ENCODE peak calls at places on chromosomes 2 and 18, in four cellular contexts. X, K, H and A are unnamed samples.

GRCh38 chr2:101399001-101399794 is 11.9 kb upstream of the CREG2 start:
- DNase-seq in X (no peak), K (no peak), H (no peak), A (no peak)

GRCh38 chr2:60820416-60821132 is 60.8 kb upstream of the REL start:
- DNase-seq in X (no peak), K (no peak), H (no peak), A (no peak)

GRCh38 chr2:38791747-38792146 is 13.7 kb downstream of the GEMIN6 start:
- DNase-seq in X (no peak), K (no peak), H (no peak), A (no peak)

GRCh38 chr18:8433323-8433722 is 175.9 kb upstream of the RAB12 start:
- DNase-seq in X (no peak), K (no peak), H (no peak), A (no peak)

GRCh38 chr2:133894429-133894828 is 326.2 kb upstream of the NCKAP5 start:
- DNase-seq in X (no peak), K (no peak), H (no peak), A (no peak)

GRCh38 chr2:179336782-179337534 is 72.3 kb upstream of the SESTD1 start:
- DNase-seq in X (no peak), K (no peak), H (peak), A (no peak)

GRCh38 chr2:159854485-159854884 is 56.5 kb upstream of the CD302 start:
- DNase-seq in X (no peak), K (no peak), H (no peak), A (no peak)

GRCh38 chr2:2656046-2656715 is 325.1 kb upstream of the MYT1L start:
- DNase-seq in X (no peak), K (no peak), H (no peak), A (no peak)

GRCh38 chr2:160322320-160322719 is 122.2 kb upstream of the ITGB6 start:
- DNase-seq in X (no peak), K (no peak), H (no peak), A (no peak)

GRCh38 chr2:96527990-96528679 is 8.4 kb upstream of the ARID5A start:
- DNase-seq in X (no peak), K (peak), H (peak), A (no peak)

GRCh38 chr2:149741646-149742045 is 154.1 kb upstream of the MMADHC start:
- DNase-seq in X (no peak), K (no peak), H (peak), A (peak)

GRCh38 chr2:101616411-101616810 is 81.1 kb upstream of the MAP4K4 start:
- DNase-seq in X (no peak), K (peak), H (peak), A (no peak)

GRCh38 chr18:8657873-8658521 is 47.4 kb upstream of the MTCL1 start:
- DNase-seq in X (no peak), K (no peak), H (peak), A (no peak)

GRCh38 chr18:12283256-12283655 is 24.8 kb upstream of the TUBB6 start:
- DNase-seq in X (no peak), K (peak), H (peak), A (peak)

GRCh38 chr2:227642691-227643090 is 23.9 kb upstream of the SCYGR5 start:
- DNase-seq in X (no peak), K (peak), H (no peak), A (no peak)

GRCh38 chr18:77622009-77622692 is 372.5 kb downstream of the GALR1 start:
- DNase-seq in X (no peak), K (no peak), H (no peak), A (no peak)

GRCh38 chr2:75608684-75609333 is 37.8 kb upstream of the MRPL19 start:
- DNase-seq in X (peak), K (peak), H (peak), A (peak)

GRCh38 chr2:191297031-191297430 is 51.8 kb downstream of the MYO1B start:
- DNase-seq in X (no peak), K (no peak), H (peak), A (no peak)

GRCh38 chr2:198700330-198700729 is 757.4 kb downstream of the SATB2 start:
- DNase-seq in X (no peak), K (no peak), H (no peak), A (no peak)

GRCh38 chr18:7415081-7415894 is 151.8 kb upstream of the PTPRM start:
- DNase-seq in X (no peak), K (peak), H (no peak), A (peak)

GRCh38 chr2:176188218-176188968 is at the start of gene HOXD1:
- DNase-seq in X (no peak), K (no peak), H (no peak), A (peak)

GRCh38 chr2:120778244-120778643 is 42.6 kb downstream of the GLI2 start:
- DNase-seq in X (no peak), K (no peak), H (peak), A (no peak)

GRCh38 chr18:48318481-48318880 is 90.7 kb downstream of the ZBTB7C start:
- DNase-seq in X (no peak), K (no peak), H (no peak), A (no peak)

GRCh38 chr18:36157441-36157840 is 27.7 kb downstream of the ELP2 start:
- DNase-seq in X (no peak), K (no peak), H (peak), A (no peak)

GRCh38 chr2:174492963-174493431 is 6.2 kb upstream of the GPR155 start:
- DNase-seq in X (no peak), K (no peak), H (no peak), A (no peak)

GRCh38 chr2:84782717-84783442 is 98.0 kb downstream of the TRABD2A start:
- DNase-seq in X (no peak), K (no peak), H (peak), A (no peak)

GRCh38 chr2:161090401-161090800 is 69.8 kb upstream of the TANK start:
- DNase-seq in X (no peak), K (peak), H (peak), A (no peak)

GRCh38 chr2:224925822-224926124 is 116.5 kb downstream of the DOCK10 start:
- DNase-seq in X (no peak), K (no peak), H (peak), A (no peak)

GRCh38 chr2:28991021-28991420 is 9.9 kb downstream of the TOGARAM2 start:
- DNase-seq in X (no peak), K (no peak), H (peak), A (no peak)

GRCh38 chr2:36456227-36456788 is 100.7 kb downstream of the CRIM1 start:
- DNase-seq in X (no peak), K (peak), H (peak), A (no peak)

GRCh38 chr2:227884511-227884947 is 13.1 kb downstream of the DAW1 start:
- DNase-seq in X (no peak), K (peak), H (peak), A (peak)

GRCh38 chr18:49849331-49850217 is 36.2 kb upstream of the ACAA2 start:
- DNase-seq in X (peak), K (peak), H (peak), A (peak)

GRCh38 chr18:21762181-21762772 is 21.7 kb downstream of the MIB1 start:
- DNase-seq in X (no peak), K (no peak), H (no peak), A (no peak)

GRCh38 chr18:37471619-37472018 is 94.0 kb downstream of the CELF4 start:
- DNase-seq in X (no peak), K (no peak), H (no peak), A (no peak)

GRCh38 chr18:10580215-10580614 is 54.4 kb downstream of the NAPG start:
- DNase-seq in X (no peak), K (no peak), H (no peak), A (no peak)

GRCh38 chr18:50060822-50061221 is 134.1 kb downstream of the MYO5B start:
- DNase-seq in X (no peak), K (no peak), H (no peak), A (no peak)

GRCh38 chr2:196468394-196468793 is 171.1 kb upstream of the CCDC150 start:
- DNase-seq in X (no peak), K (no peak), H (no peak), A (no peak)

DNA sequence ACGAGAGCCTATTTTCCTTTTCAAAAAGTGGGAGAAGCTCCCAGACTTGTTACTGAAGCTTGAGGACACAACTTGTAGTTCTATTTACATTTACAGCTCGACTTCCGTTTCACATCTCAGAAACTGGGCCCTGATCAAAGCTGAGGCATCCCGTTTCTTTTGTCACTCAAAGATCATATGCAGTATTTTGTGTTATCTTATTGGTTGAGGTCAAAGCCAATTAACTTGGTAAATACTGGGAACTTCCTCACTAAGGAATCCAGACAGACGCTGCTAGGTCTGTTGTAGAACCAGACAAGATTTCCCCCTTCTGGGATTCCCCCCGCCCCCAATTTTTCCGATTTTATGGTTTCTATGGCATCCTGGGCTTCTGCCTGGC is 50.3 kb downstream of the TSN start:
- DNase-seq in X (no peak), K (no peak), H (no peak), A (no peak)
- TF ChIP-seq CTCF in X (no peak), K (no peak), H (no peak), A (no peak)

DNA sequence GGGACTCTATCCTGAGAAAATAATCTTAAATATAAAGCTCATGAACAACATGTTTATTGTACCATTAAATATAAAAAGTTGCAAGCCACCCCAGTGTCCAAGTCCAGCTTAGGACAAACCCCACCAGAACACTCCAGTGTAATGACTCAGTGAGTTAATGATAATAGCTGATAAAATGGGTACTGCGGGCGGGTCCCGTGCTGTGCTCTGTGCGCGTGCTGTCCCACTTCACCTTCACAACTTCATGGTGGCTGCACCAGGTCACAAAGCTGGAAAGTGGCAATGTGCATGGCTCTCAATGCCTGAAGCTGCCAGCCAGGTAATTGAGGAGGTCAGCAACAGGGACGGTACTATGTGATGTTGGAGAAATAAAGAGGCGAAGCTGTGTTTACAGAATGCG is 18.6 kb downstream of the DGKD start:
- DNase-seq in X (no peak), K (no peak), H (no peak), A (no peak)
- H3K27ac ChIP-seq in X (no peak), K (no peak), H (no peak), A (no peak)

GRCh38 chr2:231213931-231214642 is 15.7 kb downstream of the ARMC9 start:
- DNase-seq in X (no peak), K (no peak), H (no peak), A (no peak)

GRCh38 chr2:231207734-231208133 is 9.3 kb downstream of the ARMC9 start:
- DNase-seq in X (no peak), K (no peak), H (no peak), A (no peak)

GRCh38 chr2:231212329-231212845 is 14.0 kb downstream of the ARMC9 start:
- DNase-seq in X (no peak), K (no peak), H (peak), A (no peak)

GRCh38 chr2:231211461-231211860 is 13.0 kb downstream of the ARMC9 start:
- DNase-seq in X (no peak), K (no peak), H (no peak), A (no peak)
- TF ChIP-seq CTCF in X (no peak), K (no peak), H (no peak), A (no peak)

DNA sequence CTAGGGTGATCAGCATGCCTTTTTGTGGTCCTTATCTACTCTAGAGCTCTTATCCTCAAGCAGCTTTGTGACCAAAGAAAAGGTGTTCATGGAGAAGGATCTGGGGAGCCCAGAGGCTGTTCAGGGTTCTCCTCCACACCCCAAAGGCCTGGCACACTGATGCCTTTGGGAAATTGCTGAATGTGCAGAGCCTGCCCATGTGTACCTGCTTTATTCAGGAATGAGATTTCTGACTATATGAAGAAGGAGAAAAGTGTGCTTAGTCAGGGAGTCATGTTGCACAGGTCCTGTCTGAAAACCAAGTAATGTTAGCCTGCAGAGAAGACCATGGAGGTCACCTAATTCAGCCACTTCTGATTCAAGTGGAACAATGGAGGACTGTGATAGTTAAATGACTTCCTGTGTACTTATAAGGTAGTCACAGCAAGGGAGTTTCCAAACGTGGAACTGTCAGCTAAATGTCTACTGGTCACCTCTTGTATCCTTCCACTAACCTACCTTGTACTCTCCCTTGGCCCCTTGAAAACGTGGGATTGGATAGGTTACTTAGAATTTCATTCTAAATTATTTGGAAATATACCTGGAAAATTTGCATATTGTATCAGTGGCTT is 81.3 kb downstream of the LIMS1 start:
- DNase-seq in X (no peak), K (no peak), H (no peak), A (no peak)
- H3K27ac ChIP-seq in X (peak), K (no peak), H (no peak), A (peak)

GRCh38 chr2:239993291-239993690 is 31.9 kb downstream of the NDUFA10 start:
- DNase-seq in X (no peak), K (no peak), H (no peak), A (no peak)

GRCh38 chr2:239991689-239992314 is 33.3 kb downstream of the NDUFA10 start:
- DNase-seq in X (peak), K (peak), H (peak), A (peak)

GRCh38 chr2:239990966-239991365 is 34.2 kb downstream of the NDUFA10 start:
- DNase-seq in X (no peak), K (no peak), H (no peak), A (no peak)

GRCh38 chr2:239998006-239998405 is 27.1 kb downstream of the NDUFA10 start:
- DNase-seq in X (no peak), K (no peak), H (no peak), A (no peak)

GRCh38 chr2:239994086-239994485 is 31.1 kb downstream of the NDUFA10 start:
- DNase-seq in X (no peak), K (no peak), H (no peak), A (no peak)
- TF ChIP-seq CTCF in X (no peak), K (no peak), H (no peak), A (no peak)

DNA sequence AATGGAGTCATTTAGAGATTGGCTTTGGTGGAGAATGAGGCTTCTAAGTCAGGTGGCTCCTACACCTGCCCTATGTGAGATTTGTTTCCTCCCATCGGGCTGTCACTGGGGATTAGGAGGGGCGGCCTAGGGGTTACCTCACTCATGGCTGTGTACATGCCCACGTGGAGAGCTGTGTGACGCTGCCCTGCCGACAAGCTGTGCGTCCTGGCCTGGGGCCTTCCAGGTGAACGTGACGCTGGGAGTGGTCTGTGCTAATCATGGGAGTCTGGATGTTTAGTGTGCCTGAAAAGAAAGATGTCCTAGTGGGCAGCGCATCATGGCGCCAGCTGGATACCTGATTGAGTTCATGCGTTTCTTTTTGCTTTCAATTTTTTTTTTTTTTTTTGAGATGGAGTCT is 14.0 kb downstream of the ASB1 start:
- DNase-seq in X (no peak), K (no peak), H (no peak), A (no peak)
- H3K27ac ChIP-seq in X (peak), K (peak), H (peak), A (peak)

DNA sequence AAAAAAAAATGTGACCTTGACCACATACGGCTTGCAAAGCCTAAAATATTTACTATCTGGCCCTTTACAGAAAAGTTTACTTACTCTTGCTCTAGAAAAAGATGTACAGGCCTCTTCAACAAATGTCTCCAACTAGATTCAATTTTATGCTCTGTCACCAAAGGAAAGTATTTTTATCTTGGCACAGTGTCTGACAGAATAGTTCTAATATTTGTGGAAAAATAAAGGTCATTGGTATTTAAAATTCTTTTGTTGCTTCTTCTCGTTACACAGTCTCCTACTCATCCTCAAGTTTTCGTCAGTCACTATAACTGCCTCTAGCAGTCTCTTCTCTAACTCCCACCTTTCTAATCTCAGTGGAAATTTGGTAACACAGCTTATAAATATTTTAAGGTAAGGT is 1.4 kb downstream of the RBKS start:
- DNase-seq in X (no peak), K (no peak), H (peak), A (no peak)
- TF ChIP-seq CTCF in X (no peak), K (no peak), H (no peak), A (no peak)

GRCh38 chr2:218709906-218710305 is 729 bp upstream of the TTLL4 start:
- DNase-seq in X (no peak), K (no peak), H (no peak), A (no peak)

GRCh38 chr2:218710334-218710686 is 325 bp upstream of the TTLL4 start:
- DNase-seq in X (no peak), K (no peak), H (no peak), A (no peak)

GRCh38 chr2:218713922-218714321 is 3.3 kb downstream of the TTLL4 start:
- DNase-seq in X (no peak), K (no peak), H (no peak), A (no peak)

GRCh38 chr2:218710687-218711549 is at the start of gene TTLL4:
- DNase-seq in X (peak), K (peak), H (peak), A (peak)

DNA sequence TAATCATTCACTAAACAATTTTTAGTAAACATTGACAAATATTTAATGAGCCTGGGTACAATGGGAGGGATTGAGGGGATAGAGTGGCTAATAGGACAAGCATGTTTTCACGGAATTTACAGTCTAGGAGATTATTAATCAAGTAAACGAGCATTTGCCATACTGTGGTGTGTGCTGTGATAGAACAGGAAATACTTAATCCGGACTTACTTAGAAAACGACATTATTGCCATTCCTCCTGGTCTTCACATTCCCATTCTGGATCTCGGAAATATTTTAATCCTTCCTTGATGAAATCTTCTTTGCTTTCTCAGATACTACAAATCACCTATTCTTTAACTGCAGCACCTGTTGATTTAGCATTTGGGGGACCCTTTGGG is 905 bp downstream of the TTLL4 start:
- DNase-seq in X (no peak), K (no peak), H (peak), A (no peak)
- H3K27ac ChIP-seq in X (peak), K (peak), H (peak), A (peak)

GRCh38 chr2:21318263-21318662 is 194.5 kb downstream of the TDRD15 start:
- DNase-seq in X (no peak), K (no peak), H (no peak), A (no peak)

GRCh38 chr2:21317131-21317530 is 193.4 kb downstream of the TDRD15 start:
- DNase-seq in X (no peak), K (peak), H (peak), A (peak)
- TF ChIP-seq CTCF in X (peak), K (peak), H (peak), A (peak)

DNA sequence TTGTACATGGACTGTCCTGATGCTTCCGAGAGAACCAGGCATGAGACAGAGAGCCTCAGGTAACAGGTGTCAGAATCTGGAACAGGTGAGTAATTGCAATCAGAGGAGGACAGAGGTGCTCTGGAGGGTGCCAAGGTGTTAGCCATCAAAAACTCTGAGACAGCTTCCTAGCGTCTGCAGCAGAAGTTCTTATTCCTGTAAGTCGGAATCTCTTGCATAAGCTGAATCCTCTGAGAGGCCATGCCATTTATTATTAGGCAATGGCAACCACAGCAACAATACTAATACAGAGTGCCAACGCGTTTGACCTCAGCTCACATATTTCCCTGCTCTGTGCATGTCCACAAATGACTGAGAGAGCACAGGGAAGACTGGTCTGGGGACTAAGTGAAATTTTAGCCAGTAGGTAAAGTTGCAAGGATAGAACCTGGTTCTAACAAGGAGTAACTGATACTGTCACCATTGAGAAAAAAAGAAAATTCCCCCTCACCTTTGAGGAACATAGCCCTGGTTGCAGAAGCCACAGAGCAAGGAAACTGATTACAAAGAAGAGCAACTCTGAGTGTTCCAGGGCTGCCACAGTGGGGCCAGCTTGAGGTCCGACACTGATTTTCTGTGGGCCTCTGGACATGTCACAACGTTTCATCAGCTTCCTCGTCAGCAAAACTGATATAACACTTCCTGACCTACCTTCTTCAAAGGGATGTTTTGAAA is 55.1 kb upstream of the ACSL3 start:
- DNase-seq in X (no peak), K (no peak), H (no peak), A (peak)
- H3K27ac ChIP-seq in X (no peak), K (no peak), H (no peak), A (no peak)